ENCODE peak calls at places on chromosomes 1 and 21, in seven cellular contexts. C is tibial nerve, J is esophagus muscularis mucosa, E is transverse colon, P is suprapubic skin, M is A549, T is sigmoid colon. K is an unnamed sample.

GRCh38 chr1:54379481-54380284 is 26.5 kb downstream of the SSBP3 start:
- DNase-seq in J (no peak), M (no peak), E (no peak), C (no peak), T (no peak), P (no peak), K (peak; percentile 69)

GRCh38 chr1:150620919-150621318 is 8.5 kb downstream of the ENSA start:
- DNase-seq in J (no peak), C (no peak), P (no peak), T (no peak), E (no peak), M (no peak), K (no peak)

GRCh38 chr1:173554541-173555250 is 48.2 kb downstream of the SLC9C2 start:
- DNase-seq in C (no peak), T (no peak), J (no peak), P (no peak), M (no peak), E (no peak), K (no peak)

GRCh38 chr1:40818264-40818961 is 34.8 kb downstream of the KCNQ4 start:
- DNase-seq in C (peak; percentile 24), J (no peak), E (peak; percentile 84), M (no peak), P (peak; percentile 74), T (no peak), K (peak; percentile 58)

GRCh38 chr1:203048555-203049051 is 22.3 kb downstream of the PPFIA4 start:
- DNase-seq in J (no peak), T (no peak), C (no peak), P (no peak), M (no peak), E (no peak), K (no peak)

GRCh38 chr1:199490804-199491527 is 536.5 kb upstream of the NR5A2 start:
- DNase-seq in E (no peak), T (no peak), P (no peak), M (no peak), C (no peak), J (no peak), K (no peak)

GRCh38 chr1:228177936-228178710 is 12.5 kb downstream of the IBA57 start:
- DNase-seq in P (peak; percentile 9), C (no peak), T (peak; percentile 32), M (no peak), E (no peak), J (no peak), K (no peak)

GRCh38 chr21:29196021-29196663 is 65.7 kb downstream of the MAP3K7CL start:
- DNase-seq in C (no peak), T (peak; percentile 66), J (no peak), E (peak; percentile 51), M (peak; percentile 76), P (peak; percentile 78), K (peak; percentile 41)

GRCh38 chr1:85201340-85202091 is 700 bp upstream of the SYDE2 start:
- DNase-seq in J (no peak), M (peak; percentile 44), T (peak; percentile 87), E (peak; percentile 76), P (peak; percentile 79), C (peak; percentile 33), K (peak; percentile 84)

GRCh38 chr1:39391741-39392679 is 99.4 kb upstream of the BMP8A start:
- DNase-seq in T (no peak), C (no peak), M (peak; percentile 74), E (no peak), J (no peak), P (no peak), K (no peak)

GRCh38 chr21:42002421-42002958 is 7.7 kb downstream of the ZBTB21 start:
- DNase-seq in J (peak; percentile 55), P (no peak), M (no peak), C (no peak), T (no peak), E (no peak), K (no peak)

GRCh38 chr1:157115429-157115838 is 15.8 kb upstream of the ETV3L start:
- DNase-seq in C (no peak), T (peak; percentile 22), M (no peak), J (no peak), E (no peak), P (no peak), K (no peak)

GRCh38 chr21:38319781-38320180 is 63.0 kb downstream of the KCNJ15 start:
- DNase-seq in T (no peak), E (no peak), P (no peak), M (no peak), C (no peak), J (no peak), K (no peak)

GRCh38 chr1:200925821-200926220 is 31.1 kb downstream of the INAVA start:
- DNase-seq in P (no peak), E (no peak), T (no peak), J (no peak), M (no peak), C (no peak), K (no peak)

GRCh38 chr1:221724931-221725605 is 16.8 kb downstream of the DUSP10 start:
- DNase-seq in C (no peak), E (peak; percentile 21), T (no peak), M (no peak), P (peak; percentile 71), J (peak; percentile 91), K (no peak)

GRCh38 chr21:42653492-42654061 is at the start of gene PDE9A:
- DNase-seq in M (peak; percentile 21), J (no peak), E (peak; percentile 55), C (no peak), T (no peak), P (no peak), K (peak; percentile 44)

GRCh38 chr1:172980971-172981370 is 69.8 kb downstream of the TNFSF18 start:
- DNase-seq in T (no peak), E (no peak), J (no peak), P (no peak), C (no peak), M (no peak), K (no peak)

GRCh38 chr1:35047188-35047858 is 15.6 kb upstream of the ZMYM6 start:
- DNase-seq in P (no peak), T (no peak), J (no peak), E (no peak), C (no peak), M (no peak), K (no peak)

GRCh38 chr1:17630048-17630830 is 90.7 kb downstream of the ARHGEF10L start:
- DNase-seq in M (no peak), C (peak; percentile 53), P (peak; percentile 89), J (peak; percentile 94), T (peak; percentile 87), E (peak; percentile 38), K (no peak)

GRCh38 chr1:222926566-222926965 is 111.7 kb downstream of the DISP1 start:
- DNase-seq in C (no peak), E (no peak), M (no peak), J (no peak), T (no peak), P (no peak), K (no peak)

GRCh38 chr1:143667730-143668129 is 304.1 kb downstream of the FAM72C start:
- DNase-seq in C (no peak), M (no peak), E (no peak), J (no peak), P (no peak), T (no peak), K (no peak)

DNA sequence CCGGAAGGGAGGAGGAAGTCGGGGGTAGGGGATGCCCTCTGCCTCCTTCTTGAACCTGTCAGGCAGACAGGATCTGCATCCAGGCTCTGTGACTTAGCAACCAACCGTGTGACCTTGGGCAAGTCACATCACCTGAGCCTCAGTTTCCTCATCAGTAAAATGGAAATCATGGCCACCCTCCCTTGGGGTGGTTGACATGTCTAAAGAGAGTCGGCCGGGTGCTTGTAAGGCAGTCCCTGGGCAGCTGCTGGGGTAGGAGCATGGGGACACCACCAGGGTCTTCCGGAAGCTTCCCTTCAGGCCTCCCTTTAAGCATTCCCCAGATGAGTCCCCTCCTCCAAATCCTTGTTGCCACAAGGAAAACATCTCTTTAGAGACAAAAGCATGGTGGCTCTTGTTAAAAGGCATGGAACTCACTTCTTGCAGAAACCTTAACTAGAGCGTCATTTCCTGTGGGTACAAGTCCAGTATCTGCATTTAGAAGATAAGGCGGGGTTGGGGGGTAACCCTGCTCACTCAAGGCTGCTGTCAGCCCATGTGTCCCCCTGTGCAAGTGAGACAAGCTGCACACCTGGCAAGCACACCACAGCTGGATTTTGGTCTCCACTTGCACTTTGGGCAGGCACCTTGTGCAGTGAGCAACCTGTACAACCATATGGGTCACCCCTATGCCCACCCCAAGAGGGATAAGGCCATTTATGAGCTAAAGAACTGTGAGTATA is 10.4 kb downstream of the CLCNKB start:
- DNase-seq in J (no peak), M (no peak), T (no peak), P (no peak), E (no peak), C (no peak), K (no peak)
- TF ChIP-seq EP300 in J (no peak), M (no peak), T (no peak), P (no peak), E (no peak), C (no peak), K (no peak)

DNA sequence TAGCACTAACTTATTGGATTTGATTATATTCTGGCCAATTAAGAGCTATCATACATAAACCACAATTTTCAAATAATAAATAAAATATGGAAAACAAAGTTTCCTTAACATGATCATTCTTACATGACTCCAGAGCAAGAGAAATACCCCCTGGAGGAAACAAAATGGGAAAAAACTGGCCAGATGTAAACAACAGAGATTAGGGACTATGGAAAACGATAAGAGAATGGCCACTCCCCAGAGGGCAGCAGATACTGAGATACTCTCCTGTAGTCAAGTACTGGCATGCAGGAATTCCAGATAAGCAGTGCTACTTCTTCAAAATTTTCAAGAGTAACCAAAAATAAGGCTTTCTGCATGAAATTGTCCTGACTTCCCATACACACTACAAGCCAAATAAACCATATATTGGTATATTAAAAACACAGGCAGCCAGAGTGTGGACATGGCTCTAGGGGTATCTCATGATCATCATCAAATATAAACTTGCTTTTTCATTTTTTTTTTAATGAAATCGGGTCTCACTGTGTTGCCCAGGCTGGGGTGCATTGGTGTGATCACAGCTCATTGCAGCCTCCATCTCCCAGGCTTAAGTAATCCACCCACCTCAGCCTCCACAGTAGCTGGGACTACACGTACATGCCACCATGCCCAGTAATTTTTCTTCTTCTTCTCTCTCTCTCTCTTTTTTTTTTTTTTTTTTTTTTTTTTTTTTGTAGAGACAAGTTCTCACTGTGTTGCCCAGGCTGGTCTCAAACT is 118.5 kb downstream of the EIF4G3 start:
- DNase-seq in P (no peak), M (no peak), E (no peak), J (no peak), C (no peak), T (no peak), K (no peak)
- TF ChIP-seq EP300 in P (no peak), M (no peak), E (no peak), J (no peak), C (no peak), T (no peak), K (no peak)

GRCh38 chr1:66360285-66360724 is 173.6 kb upstream of the SGIP1 start:
- DNase-seq in C (no peak), T (no peak), J (no peak), M (no peak), P (no peak), E (no peak), K (no peak)
- TF ChIP-seq EP300 in C (no peak), T (no peak), J (no peak), M (no peak), P (no peak), E (no peak), K (no peak)

DNA sequence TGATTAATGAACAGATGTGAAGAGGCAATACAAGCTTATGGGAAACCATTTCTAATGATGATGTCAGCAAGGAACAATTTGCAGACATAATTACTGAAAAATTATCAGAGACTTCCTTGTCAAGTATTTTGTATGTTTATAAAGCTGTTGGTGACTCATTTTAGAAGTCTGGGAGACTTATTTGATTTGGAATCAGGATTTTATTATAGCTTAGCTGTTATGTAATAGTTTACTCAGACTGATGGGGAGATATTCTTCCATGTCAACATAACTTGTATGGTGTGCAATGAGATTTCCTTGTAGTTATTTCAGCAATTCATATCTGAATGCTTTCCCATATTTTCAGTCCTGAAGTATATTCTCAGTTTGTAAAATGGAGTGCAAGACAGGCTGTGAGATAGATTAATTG is 135.6 kb downstream of the TGFB2 start:
- DNase-seq in P (no peak), E (no peak), C (no peak), J (no peak), T (no peak), M (no peak), K (no peak)
- TF ChIP-seq EP300 in P (no peak), E (no peak), C (no peak), J (no peak), T (no peak), M (peak; percentile 97), K (no peak)

K was measured in ovary.